ENCODE peak calls at places on chromosome 7, in eight cellular contexts. I, E, Z, S, N, Y, V and M are unnamed samples.

GRCh38 chr7:15929406-15929805 is 242.9 kb upstream of the MEOX2 start:
- DNase-seq in I (no peak), E (no peak), Z (no peak), S (no peak), N (no peak), Y (no peak), V (no peak), M (no peak)

GRCh38 chr7:45421096-45421495 is 153.1 kb upstream of the ADCY1 start:
- DNase-seq in I (no peak), E (no peak), Z (no peak), S (no peak), N (no peak), Y (peak), V (no peak), M (no peak)

GRCh38 chr7:78073470-78074382 is 275.2 kb downstream of the PHTF2 start:
- DNase-seq in I (no peak), E (no peak), Z (no peak), S (no peak), N (no peak), Y (peak), V (no peak), M (no peak)

GRCh38 chr7:139488810-139489209 is 5.3 kb upstream of the KLRG2 start:
- DNase-seq in I (no peak), E (no peak), Z (no peak), S (no peak), N (no peak), Y (no peak), V (no peak), M (no peak)

GRCh38 chr7:155412416-155413253 is 45.3 kb upstream of the EN2 start:
- DNase-seq in I (peak), E (no peak), Z (peak), S (peak), N (peak), Y (peak), V (no peak), M (peak)

GRCh38 chr7:63014792-63015191 is 983.9 kb upstream of the ZNF722 start:
- DNase-seq in I (no peak), E (no peak), Z (no peak), S (no peak), N (no peak), Y (no peak), V (no peak), M (no peak)

GRCh38 chr7:125462615-125463014 is 533.0 kb upstream of the POT1 start:
- DNase-seq in I (no peak), E (no peak), Z (no peak), S (no peak), N (no peak), Y (no peak), V (no peak), M (no peak)

GRCh38 chr7:132580717-132581285 is 4.5 kb upstream of the PLXNA4 start:
- DNase-seq in I (peak), E (peak), Z (peak), S (peak), N (peak), Y (peak), V (peak), M (peak)

GRCh38 chr7:99595111-99595745 is 2.8 kb upstream of the TMEM225B start:
- DNase-seq in I (no peak), E (no peak), Z (no peak), S (no peak), N (no peak), Y (no peak), V (no peak), M (no peak)

GRCh38 chr7:92668564-92668963 is 78.4 kb upstream of the FAM133B start:
- DNase-seq in I (no peak), E (no peak), Z (no peak), S (no peak), N (no peak), Y (no peak), V (no peak), M (no peak)

GRCh38 chr7:129686063-129686462 is 74.5 kb downstream of the NRF1 start:
- DNase-seq in I (no peak), E (no peak), Z (no peak), S (no peak), N (no peak), Y (no peak), V (no peak), M (no peak)

GRCh38 chr7:94087664-94088352 is 83.7 kb upstream of the BET1 start:
- DNase-seq in I (peak), E (no peak), Z (peak), S (peak), N (peak), Y (peak), V (peak), M (peak)

GRCh38 chr7:17041324-17041723 is 159.5 kb upstream of the AGR3 start:
- DNase-seq in I (peak), E (no peak), Z (peak), S (no peak), N (peak), Y (peak), V (no peak), M (peak)

GRCh38 chr7:64667311-64667710 is 1.4 kb downstream of the ZNF107 start:
- DNase-seq in I (no peak), E (no peak), Z (no peak), S (no peak), N (no peak), Y (no peak), V (no peak), M (no peak)